ENCODE peak calls at places on chromosome 2, in ten cellular contexts. H, E, Y, S, Q, M, C, D, I and K are unnamed samples. For H3K4me1, the result is how much of the 10 kb centered on the place peaks cover.

GRCh38 chr2:172375247-172375646 is 52.1 kb upstream of the ITGA6 start:
- DNase-seq in E (no peak), S (no peak), H (no peak), D (no peak), M (no peak), C (no peak), I (no peak), Y (no peak), Q (no peak), K (no peak)

GRCh38 chr2:236568068-236568921 is 1.3 kb upstream of the ACKR3 start:
- DNase-seq in H (no peak), M (peak), E (no peak), C (no peak), S (peak), I (no peak), Q (peak), Y (no peak), D (no peak), K (peak)

GRCh38 chr2:14952383-14952782 is 319.9 kb downstream of the LRATD1 start:
- DNase-seq in D (no peak), I (no peak), Y (no peak), S (no peak), E (no peak), C (no peak), H (no peak), Q (no peak), M (no peak), K (no peak)

GRCh38 chr2:230915297-230915696 is 9.7 kb downstream of the GPR55 start:
- DNase-seq in C (peak), H (no peak), M (no peak), Y (no peak), D (no peak), Q (no peak), S (no peak), E (no peak), I (no peak), K (peak)

GRCh38 chr2:47487498-47487875 is 84.5 kb downstream of the MSH2 start:
- DNase-seq in H (no peak), C (no peak), I (no peak), D (no peak), M (no peak), E (no peak), S (no peak), Y (no peak), Q (no peak), K (no peak)

GRCh38 chr2:36399050-36399449 is 43.5 kb downstream of the CRIM1 start:
- DNase-seq in S (no peak), M (no peak), D (no peak), I (no peak), Q (no peak), Y (no peak), E (no peak), H (no peak), C (no peak), K (no peak)

GRCh38 chr2:118224144-118224887 is 136.0 kb downstream of the INSIG2 start:
- DNase-seq in S (peak), E (no peak), D (no peak), M (peak), H (no peak), Y (no peak), Q (no peak), I (no peak), C (no peak), K (peak)

GRCh38 chr2:190352668-190353536 is 9.5 kb downstream of the INPP1 start:
- DNase-seq in I (no peak), C (peak), E (no peak), S (no peak), Q (peak), Y (no peak), M (no peak), D (no peak), H (no peak), K (no peak)

GRCh38 chr2:149166958-149167810 is 128.7 kb downstream of the LYPD6B start:
- DNase-seq in M (no peak), D (peak), I (no peak), Y (peak), Q (no peak), E (no peak), H (no peak), C (no peak), S (no peak), K (no peak)

GRCh38 chr2:54838585-54839035 is 115.1 kb downstream of the EML6 start:
- DNase-seq in H (peak), Y (peak), E (peak), I (peak), C (peak), Q (peak), M (peak), S (peak), D (peak), K (no peak)

GRCh38 chr2:121567957-121568409 is 37.3 kb downstream of the RNU4ATAC start:
- DNase-seq in I (no peak), D (no peak), E (no peak), C (no peak), H (no peak), Q (no peak), S (no peak), M (no peak), Y (no peak), K (no peak)

DNA sequence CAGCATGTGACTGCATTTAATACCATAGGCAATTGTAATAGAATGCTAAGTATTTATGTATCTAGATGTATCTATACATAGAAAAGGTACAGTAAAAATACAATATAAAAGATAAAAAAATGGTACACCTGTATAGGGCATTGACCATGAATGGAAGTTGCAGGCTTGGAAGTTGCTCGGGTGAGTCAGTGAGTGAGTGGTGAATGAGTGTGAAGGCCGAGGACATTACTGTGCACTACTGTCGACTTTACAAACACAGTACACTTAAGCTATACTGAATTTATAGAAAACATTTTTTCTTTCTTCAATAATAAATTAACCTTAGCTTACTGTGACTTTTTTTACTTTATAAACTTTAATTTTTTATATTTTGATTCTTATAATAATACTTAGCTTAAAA is 8.9 kb downstream of the DIS3L2 start:
- DNase-seq in I (no peak), C (no peak), H (no peak), M (no peak), S (no peak), D (peak), E (no peak), Y (no peak), Q (no peak), K (no peak)
- H3K4me1 ChIP-seq in I (under half), C (under half), H (under half), M (under half), S (under half), D (under half), E (under half), Y (under half), Q (under half), K (under half)

DNA sequence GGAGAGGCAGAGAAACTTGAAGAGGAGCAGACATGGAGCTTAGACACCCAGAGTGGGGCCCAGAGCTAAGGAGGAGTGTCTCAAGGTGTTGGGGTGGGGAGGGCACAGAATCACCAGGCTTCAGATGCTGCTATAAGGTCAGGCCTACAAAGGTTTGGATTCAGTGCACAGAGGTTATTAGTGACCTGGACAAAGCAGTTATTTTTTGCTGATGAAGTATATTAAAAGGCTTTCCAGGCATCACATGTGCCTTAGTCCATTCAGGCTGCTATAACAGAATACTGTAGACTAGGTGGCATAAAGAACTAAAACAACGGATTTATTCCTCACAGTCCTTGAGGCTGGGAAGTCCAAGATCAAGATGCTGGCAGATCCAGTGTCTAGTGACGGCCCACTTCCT is 145.6 kb upstream of the ALPP start:
- DNase-seq in M (no peak), I (no peak), E (no peak), Y (no peak), D (no peak), H (no peak), Q (no peak), C (no peak), S (no peak), K (no peak)
- H3K4me1 ChIP-seq in M (under half), I (under half), E (under half), Y (under half), D (under half), H (under half), Q (under half), C (under half), S (under half), K (under half)

GRCh38 chr2:105384861-105385260 is 14.0 kb downstream of the FHL2 start:
- DNase-seq in C (no peak), D (no peak), S (no peak), E (no peak), H (no peak), M (no peak), I (no peak), Y (no peak), Q (no peak), K (no peak)

GRCh38 chr2:105383456-105383855 is 15.4 kb downstream of the FHL2 start:
- DNase-seq in Y (no peak), I (no peak), H (no peak), E (no peak), S (no peak), M (no peak), C (no peak), D (no peak), Q (no peak), K (no peak)

GRCh38 chr2:105382177-105382576 is 16.7 kb downstream of the FHL2 start:
- DNase-seq in E (no peak), I (no peak), Q (no peak), Y (no peak), M (no peak), C (no peak), H (no peak), D (no peak), S (no peak), K (no peak)

GRCh38 chr2:105385703-105386540 is 12.9 kb downstream of the FHL2 start:
- DNase-seq in C (no peak), M (no peak), H (no peak), I (no peak), D (peak), S (no peak), Y (no peak), Q (no peak), E (no peak), K (no peak)

GRCh38 chr2:105384216-105384615 is 14.6 kb downstream of the FHL2 start:
- DNase-seq in I (no peak), C (no peak), H (no peak), Q (no peak), D (no peak), E (no peak), S (no peak), Y (no peak), M (no peak), K (no peak)
- H3K4me1 ChIP-seq in I (under half), C (under half), H (under half), Q (half or more), D (half or more), E (under half), S (half or more), Y (under half), M (under half), K (under half)

DNA sequence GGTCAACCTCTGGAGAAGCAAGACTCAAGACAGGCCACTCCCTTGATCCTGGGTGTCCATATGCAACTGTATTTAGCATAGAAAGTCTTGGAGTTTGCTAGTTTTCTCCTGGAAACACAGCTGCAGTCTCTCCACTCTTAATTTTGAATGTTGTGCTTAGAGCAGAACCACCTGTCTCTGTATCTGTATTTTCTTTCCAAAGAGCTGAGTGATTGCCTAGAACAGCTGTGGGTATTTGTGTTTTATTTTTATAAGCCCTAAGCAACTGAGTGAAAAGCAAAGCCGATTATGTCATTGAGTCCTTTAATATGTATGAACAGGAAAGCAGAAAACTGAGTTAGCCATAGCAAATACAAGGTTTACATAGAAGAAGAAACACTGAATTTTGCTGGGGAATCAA is 64.0 kb upstream of the ADAM23 start:
- DNase-seq in Y (no peak), H (no peak), M (no peak), Q (no peak), C (no peak), E (no peak), D (no peak), I (no peak), S (no peak), K (no peak)
- H3K4me1 ChIP-seq in Y (under half), H (under half), M (under half), Q (under half), C (under half), E (under half), D (under half), I (under half), S (under half), K (under half)

GRCh38 chr2:68762112-68762511 is 27.5 kb downstream of the ARHGAP25 start:
- DNase-seq in Y (no peak), D (no peak), H (no peak), Q (no peak), M (no peak), C (no peak), I (peak), S (no peak), E (no peak), K (no peak)
- H3K4me1 ChIP-seq in Y (under half), D (under half), H (under half), Q (under half), M (under half), C (under half), I (half or more), S (under half), E (under half), K (under half)

DNA sequence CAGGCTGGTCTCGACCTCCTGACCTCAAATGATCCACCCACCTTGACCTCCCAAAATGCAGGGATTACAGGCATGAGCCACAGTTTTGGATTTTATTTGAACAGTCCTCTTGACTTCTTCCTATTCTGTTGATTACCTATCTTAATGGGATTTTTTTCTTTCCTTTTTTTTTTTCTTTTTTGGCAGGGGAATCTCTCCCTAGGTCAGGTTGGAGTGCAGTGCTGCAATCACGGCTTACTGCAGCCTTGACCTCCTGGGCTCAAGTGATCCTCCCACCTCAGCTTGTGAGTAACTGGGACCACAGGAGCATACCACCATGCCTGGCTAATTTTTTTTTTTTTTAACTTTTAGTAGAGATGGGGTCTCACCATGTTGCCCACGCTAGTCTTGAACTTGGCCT is 2.8 kb downstream of the MTHFD2 start:
- DNase-seq in Y (no peak), M (no peak), Q (no peak), E (no peak), D (no peak), H (no peak), C (no peak), S (no peak), I (no peak), K (no peak)
- H3K4me1 ChIP-seq in Y (under half), M (under half), Q (half or more), E (under half), D (under half), H (under half), C (under half), S (under half), I (under half), K (under half)

DNA sequence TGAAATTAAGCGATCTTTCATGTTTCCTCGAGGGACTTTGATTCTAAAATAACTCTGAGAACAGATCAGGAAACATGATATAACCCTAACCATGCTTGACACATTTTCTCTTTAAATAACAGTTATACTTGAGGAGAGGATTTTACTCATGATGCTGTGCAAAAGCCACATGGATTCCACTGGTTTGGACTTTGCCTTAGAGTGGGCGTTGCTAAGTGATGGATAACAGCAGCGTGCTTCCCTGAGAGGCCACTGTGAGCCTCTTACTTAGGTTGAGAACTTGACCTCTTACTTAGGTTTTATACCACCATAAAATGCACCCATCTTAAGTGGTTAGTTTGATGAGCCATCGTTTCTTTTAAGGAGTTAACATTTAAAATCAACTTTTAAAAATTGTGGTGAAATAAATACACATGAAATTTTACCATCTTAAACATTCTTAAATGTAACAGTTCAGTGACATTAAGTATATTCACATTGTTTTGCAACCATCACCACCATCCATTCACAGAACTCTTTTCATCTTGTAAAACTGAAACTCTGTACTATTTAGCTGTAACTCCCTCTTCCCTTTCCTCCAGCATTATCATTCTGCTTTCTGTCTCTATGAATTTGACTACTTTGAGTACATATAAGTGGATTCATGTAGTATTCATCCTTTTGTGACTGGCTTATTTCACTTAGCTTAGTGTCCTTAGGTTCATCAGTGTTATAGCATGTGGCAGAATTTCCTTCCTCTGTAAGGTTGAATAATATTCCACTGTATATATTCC is 22.5 kb downstream of the ANXA4 start:
- DNase-seq in S (no peak), C (no peak), Q (no peak), Y (no peak), M (no peak), H (no peak), I (no peak), D (no peak), E (no peak), K (no peak)
- H3K4me1 ChIP-seq in S (under half), C (under half), Q (half or more), Y (under half), M (under half), H (under half), I (under half), D (under half), E (under half), K (under half)

GRCh38 chr2:129866391-129866790 is 113.1 kb upstream of the RAB6C start:
- DNase-seq in H (no peak), S (peak), E (no peak), I (no peak), M (no peak), C (no peak), Q (no peak), D (no peak), Y (no peak), K (no peak)

GRCh38 chr2:129864719-129865118 is 114.7 kb upstream of the RAB6C start:
- DNase-seq in E (no peak), I (no peak), H (no peak), C (no peak), Y (no peak), Q (no peak), M (no peak), S (no peak), D (no peak), K (no peak)

GRCh38 chr2:129868151-129868550 is 111.3 kb upstream of the RAB6C start:
- DNase-seq in D (no peak), C (no peak), Y (no peak), Q (no peak), S (no peak), M (no peak), E (no peak), H (no peak), I (no peak), K (no peak)

GRCh38 chr2:129863350-129863749 is 116.1 kb upstream of the RAB6C start:
- DNase-seq in I (no peak), S (no peak), Q (no peak), M (no peak), E (no peak), Y (no peak), C (no peak), D (no peak), H (no peak), K (no peak)

DNA sequence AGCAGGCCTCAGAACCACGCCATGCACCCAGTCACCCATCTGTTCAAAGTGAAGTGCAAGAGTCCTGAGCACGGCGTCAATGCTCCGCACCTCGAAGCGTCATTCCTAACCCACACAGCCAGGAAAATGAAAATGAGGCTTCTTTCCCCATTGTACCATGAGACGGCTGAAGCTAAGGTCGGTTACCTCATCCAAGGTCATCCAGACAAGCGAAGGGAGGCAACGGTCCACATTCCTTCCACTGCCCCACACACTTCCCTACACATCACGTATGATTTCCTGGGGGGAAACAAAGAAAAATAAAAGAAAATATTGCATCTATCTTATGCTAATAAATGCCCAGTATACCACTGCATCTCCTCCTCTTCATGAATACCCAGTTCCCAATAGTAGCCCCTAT is 113.5 kb upstream of the RAB6C start:
- DNase-seq in M (no peak), C (no peak), H (no peak), Q (no peak), S (peak), D (no peak), I (no peak), Y (no peak), E (no peak), K (no peak)
- H3K4me1 ChIP-seq in M (under half), C (under half), H (under half), Q (under half), S (under half), D (under half), I (under half), Y (under half), E (under half), K (under half)